ENCODE peak calls at places on chromosome 20, in five cellular contexts. H is HCT116, R is K562, C is HepG2, J is GM12878. I is an unnamed sample.
A peak's percentile ranks its signal among the peaks of the same experiment; 100 is the strongest.

GRCh38 chr20:24586523-24586840 is 117.1 kb downstream of the SYNDIG1 start:
- DNase-seq in H (no peak), R (no peak), C (no peak), J (no peak), I (no peak)

GRCh38 chr20:11654766-11655165 is 262.9 kb upstream of the BTBD3 start:
- DNase-seq in H (no peak), R (no peak), C (no peak), J (no peak), I (no peak)

GRCh38 chr20:62349537-62350097 is 17.5 kb downstream of the LAMA5 start:
- DNase-seq in H (no peak), R (peak; percentile 48), C (no peak), J (no peak), I (no peak)

GRCh38 chr20:39206899-39207564 is 244.9 kb downstream of the DHX35 start:
- DNase-seq in H (no peak), R (no peak), C (no peak), J (no peak), I (no peak)

GRCh38 chr20:63297371-63297781 is 4.4 kb downstream of the COL20A1 start:
- DNase-seq in H (no peak), R (no peak), C (no peak), J (no peak), I (no peak)

GRCh38 chr20:11098888-11099287 is 425.1 kb upstream of the JAG1 start:
- DNase-seq in H (peak; percentile 8), R (no peak), C (no peak), J (no peak), I (no peak)

GRCh38 chr20:44017905-44018683 is 103.4 kb downstream of the TOX2 start:
- DNase-seq in H (peak; percentile 85), R (no peak), C (no peak), J (no peak), I (no peak)

GRCh38 chr20:2741881-2742280 is 49.3 kb downstream of the EBF4 start:
- DNase-seq in H (no peak), R (no peak), C (no peak), J (no peak), I (no peak)

GRCh38 chr20:35776513-35777101 is 4.8 kb downstream of the PHF20 start:
- DNase-seq in H (no peak), R (peak; percentile 59), C (no peak), J (no peak), I (no peak)

GRCh38 chr20:8858181-8858794 is 210.6 kb upstream of the PLCB4 start:
- DNase-seq in H (no peak), R (no peak), C (peak; percentile 34), J (no peak), I (no peak)

GRCh38 chr20:63055575-63056235 is 48.9 kb upstream of the BHLHE23 start:
- DNase-seq in H (no peak), R (no peak), C (no peak), J (no peak), I (no peak)

GRCh38 chr20:53890434-53891305 is 179.7 kb downstream of the BCAS1 start:
- DNase-seq in H (no peak), R (no peak), C (no peak), J (no peak), I (no peak)

GRCh38 chr20:17747431-17747846 is 47.7 kb downstream of the BANF2 start:
- DNase-seq in H (peak; percentile 29), R (no peak), C (peak; percentile 34), J (no peak), I (no peak)

GRCh38 chr20:48278961-48279481 is 493.7 kb upstream of the SULF2 start:
- DNase-seq in H (no peak), R (no peak), C (no peak), J (no peak), I (no peak)

GRCh38 chr20:43576108-43576507 is 14.6 kb upstream of the IFT52 start:
- DNase-seq in H (no peak), R (no peak), C (no peak), J (no peak), I (no peak)

GRCh38 chr20:7760261-7761048 is 179.8 kb downstream of the HAO1 start:
- DNase-seq in H (no peak), R (no peak), C (no peak), J (no peak), I (no peak)

GRCh38 chr20:31713312-31714049 is 9.2 kb downstream of the BCL2L1 start:
- DNase-seq in H (peak; percentile 69), R (no peak), C (peak; percentile 81), J (no peak), I (no peak)

GRCh38 chr20:33322456-33322855 is 39.4 kb downstream of the BPIFB1 start:
- DNase-seq in H (no peak), R (no peak), C (no peak), J (no peak), I (no peak)

GRCh38 chr20:3759316-3759715 is 8.2 kb downstream of the ADISSP start:
- DNase-seq in H (no peak), R (no peak), C (no peak), J (no peak), I (no peak)

GRCh38 chr20:36886859-36887778 is 11.2 kb downstream of the TLDC2 start:
- DNase-seq in H (peak; percentile 59), R (peak; percentile 86), C (peak; percentile 80), J (peak; percentile 56), I (peak; percentile 86)

GRCh38 chr20:21981607-21982344 is 276.3 kb downstream of the PAX1 start:
- DNase-seq in H (no peak), R (no peak), C (peak; percentile 65), J (no peak), I (no peak)

GRCh38 chr20:64065062-64065972 is 2.3 kb downstream of the TCEA2 start:
- DNase-seq in H (no peak), R (no peak), C (no peak), J (no peak), I (no peak)

GRCh38 chr20:29430531-29430930 is 1826.9 kb upstream of the DEFB115 start:
- DNase-seq in H (no peak), R (no peak), C (no peak), J (no peak), I (no peak)

GRCh38 chr20:35248641-35249475 is 22.4 kb downstream of the MMP24 start:
- DNase-seq in H (no peak), R (no peak), C (no peak), J (no peak), I (no peak)

GRCh38 chr20:62061851-62062418 is 3.7 kb downstream of the TAF4 start:
- DNase-seq in H (no peak), R (no peak), C (no peak), J (no peak), I (no peak)

GRCh38 chr20:54255157-54255556 is 47.3 kb downstream of the PFDN4 start:
- DNase-seq in H (no peak), R (no peak), C (no peak), J (no peak), I (no peak)

GRCh38 chr20:5181955-5182354 is 55.1 kb downstream of the CDS2 start:
- DNase-seq in H (no peak), R (no peak), C (no peak), J (no peak), I (no peak)

GRCh38 chr20:400451-401275 is 7.4 kb upstream of the RBCK1 start:
- DNase-seq in H (no peak), R (peak; percentile 47), C (no peak), J (no peak), I (no peak)

GRCh38 chr20:62155428-62156253 is 12.1 kb downstream of the SS18L1 start:
- DNase-seq in H (no peak), R (no peak), C (peak; percentile 64), J (no peak), I (peak; percentile 39)

GRCh38 chr20:31857861-31858835 is 12.2 kb downstream of the DUSP15 start:
- DNase-seq in H (no peak), R (no peak), C (no peak), J (no peak), I (no peak)

DNA sequence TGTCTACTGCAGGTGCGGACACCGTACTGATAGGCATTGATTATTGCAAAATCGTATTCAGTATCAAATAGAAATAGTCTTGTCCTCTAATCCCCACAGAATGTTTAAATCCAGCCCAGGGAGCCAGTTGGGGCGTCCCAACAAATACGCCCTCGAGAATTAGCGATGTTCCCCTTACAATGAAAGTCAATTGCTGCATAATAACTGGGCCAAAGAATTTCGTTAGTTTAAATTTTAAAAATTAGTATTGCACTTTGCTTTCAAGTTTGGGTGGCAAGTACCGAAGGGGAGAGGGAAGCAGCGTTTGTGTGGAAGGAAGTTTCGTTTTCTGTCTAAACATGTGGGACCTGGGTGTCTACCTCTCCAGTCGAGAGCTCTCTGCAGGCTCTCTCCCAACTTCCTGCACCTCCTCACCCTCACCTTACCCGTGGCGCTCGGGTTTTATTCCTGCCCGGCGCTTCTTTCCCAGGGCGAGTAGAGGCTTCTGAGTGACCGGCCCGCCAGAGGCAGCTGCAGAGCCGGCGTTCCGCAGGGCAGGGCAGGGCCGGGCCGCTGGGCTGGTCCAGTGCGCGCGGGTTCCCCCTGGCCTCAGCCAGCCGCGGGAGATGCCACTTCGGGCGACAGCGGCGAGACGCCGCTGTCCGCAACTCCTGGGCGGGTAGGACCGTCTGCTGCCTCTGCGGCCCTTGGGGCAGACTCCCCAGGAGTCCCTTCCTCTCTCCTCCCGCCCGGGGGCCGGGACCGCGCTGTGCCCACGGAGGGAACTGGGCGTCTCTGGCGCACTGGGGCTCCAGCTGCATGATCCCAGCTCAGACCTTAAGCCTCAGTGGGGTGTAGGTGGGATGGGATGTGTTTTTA is 862 bp upstream of the TFAP2C start:
- DNase-seq in H (no peak), R (no peak), C (no peak), J (no peak), I (no peak)
- TF ChIP-seq SRF in H (no peak), R (no peak), C (no peak), J (no peak), I (no peak)

GRCh38 chr20:60867589-60867988 is 384.5 kb upstream of the CDH4 start:
- DNase-seq in H (no peak), R (no peak), C (no peak), J (no peak), I (no peak)
- TF ChIP-seq SRF in H (no peak), R (no peak), C (no peak), J (no peak), I (no peak)

GRCh38 chr20:52864895-52865590 is 107.1 kb upstream of the TSHZ2 start:
- DNase-seq in H (no peak), R (no peak), C (no peak), J (no peak), I (no peak)
- TF ChIP-seq SRF in H (no peak), R (no peak), C (no peak), J (no peak), I (no peak)

GRCh38 chr20:47258745-47259695 is 97.5 kb downstream of the ZMYND8 start:
- DNase-seq in H (no peak), R (no peak), C (no peak), J (peak; percentile 98), I (no peak)
- TF ChIP-seq SRF in H (no peak), R (no peak), C (no peak), J (no peak), I (no peak)

DNA sequence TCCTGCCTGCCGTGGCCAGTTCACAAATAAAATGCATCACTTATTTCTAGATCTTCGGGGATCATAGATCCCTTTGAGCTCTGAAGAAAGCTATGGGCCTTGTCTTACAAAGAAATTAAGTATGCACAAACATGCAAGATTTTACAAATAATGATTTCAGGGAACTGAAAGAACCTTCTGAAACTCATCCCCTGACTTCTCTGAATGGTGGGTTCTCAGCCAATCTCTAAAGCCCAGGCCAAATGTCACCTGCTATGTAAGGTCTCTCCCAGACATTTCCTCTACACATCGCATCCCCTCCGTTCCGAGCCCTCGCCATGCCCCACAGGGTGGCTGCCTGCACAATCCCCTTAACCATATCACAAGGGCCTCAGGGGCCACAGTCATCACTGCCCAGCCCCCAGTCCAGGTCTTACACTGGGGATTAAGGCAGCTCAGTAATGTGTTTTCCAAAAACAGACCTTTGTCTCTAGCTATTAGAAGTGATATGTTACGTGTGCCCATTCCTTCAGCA is 16.1 kb upstream of the ANKRD60 start:
- DNase-seq in H (no peak), R (no peak), C (no peak), J (no peak), I (no peak)
- TF ChIP-seq SRF in H (no peak), R (no peak), C (no peak), J (no peak), I (no peak)

I was measured in H1.